ENCODE peak calls at places on chromosomes 11 and 22, in six cellular contexts. X is psoas muscle, L is tibial artery, Q is lung, F is Caco-2, C is heart left ventricle. G is an unnamed sample. For H3K4me1 and H3K27me3, the result is how much of the 10 kb centered on the place peaks cover.

GRCh38 chr22:47474895-47475294 is 712.4 kb downstream of the TBC1D22A start:
- DNase-seq in F (no peak), X (no peak), C (no peak), Q (no peak), L (no peak), G (no peak)

GRCh38 chr11:76783294-76783900 is at the start of gene TSKU:
- DNase-seq in L (no peak), X (no peak), Q (no peak), C (no peak), F (no peak), G (no peak)

GRCh38 chr11:86069408-86070086 is 663 bp upstream of the PICALM start:
- DNase-seq in X (no peak), C (peak), L (no peak), F (peak), Q (peak), G (peak)

GRCh38 chr11:59221438-59221837 is 8.7 kb upstream of the MPEG1 start:
- DNase-seq in Q (no peak), F (no peak), L (no peak), X (no peak), C (no peak), G (peak)

GRCh38 chr11:30392221-30392784 is 69.4 kb downstream of the ARL14EP start:
- DNase-seq in Q (no peak), F (no peak), C (peak), X (no peak), L (no peak), G (no peak)

GRCh38 chr22:33919591-33920501 is at the start of gene LARGE1:
- DNase-seq in Q (peak), F (peak), X (peak), C (peak), L (peak), G (peak)

GRCh38 chr11:75028321-75029097 is 39.8 kb downstream of the NEU3 start:
- DNase-seq in F (no peak), C (no peak), L (no peak), Q (peak), X (no peak), G (no peak)

GRCh38 chr11:8045839-8046238 is 35.2 kb upstream of the TUB start:
- DNase-seq in F (no peak), Q (peak), C (no peak), L (no peak), X (no peak), G (no peak)

GRCh38 chr11:80165763-80166162 is 724.9 kb upstream of the TENM4 start:
- DNase-seq in X (no peak), L (no peak), F (no peak), C (no peak), Q (no peak), G (peak)

GRCh38 chr11:128341280-128341679 is 246.1 kb downstream of the ETS1 start:
- DNase-seq in Q (no peak), C (peak), L (no peak), F (no peak), X (no peak), G (no peak)

GRCh38 chr11:13008625-13009475 is at the start of gene RASSF10:
- DNase-seq in X (peak), C (peak), L (no peak), F (peak), Q (peak), G (peak)

GRCh38 chr11:44351898-44352498 is 42.1 kb upstream of the ALX4 start:
- DNase-seq in L (no peak), X (no peak), F (no peak), Q (no peak), C (no peak), G (no peak)

GRCh38 chr11:122717264-122717867 is 61.8 kb downstream of the UBASH3B start:
- DNase-seq in Q (no peak), X (no peak), L (no peak), F (no peak), C (no peak), G (no peak)

GRCh38 chr11:45651841-45652745 is 13.3 kb downstream of the CHST1 start:
- DNase-seq in F (no peak), X (no peak), Q (no peak), C (no peak), L (no peak), G (no peak)

GRCh38 chr11:34655335-34656008 is 34.6 kb downstream of the EHF start:
- DNase-seq in C (no peak), F (no peak), X (no peak), Q (no peak), L (no peak), G (peak)

GRCh38 chr22:26835929-26836528 is 178.6 kb downstream of the MIAT start:
- DNase-seq in L (no peak), X (no peak), F (peak), C (no peak), Q (peak), G (peak)

GRCh38 chr11:64713031-64713780 is 9.8 kb downstream of the NRXN2 start:
- DNase-seq in Q (no peak), X (no peak), L (no peak), F (peak), C (no peak), G (no peak)

GRCh38 chr11:76453248-76453647 is 8.4 kb downstream of the EMSY start:
- DNase-seq in X (no peak), Q (no peak), F (peak), C (no peak), L (no peak), G (no peak)

GRCh38 chr11:3380706-3381570 is 2.0 kb upstream of the ZNF195 start:
- DNase-seq in X (no peak), F (no peak), Q (no peak), C (no peak), L (no peak), G (no peak)

GRCh38 chr11:77086521-77087472 is 15.8 kb upstream of the OMP start:
- DNase-seq in F (no peak), X (peak), L (peak), Q (no peak), C (no peak), G (no peak)

GRCh38 chr11:122645847-122646246 is 9.7 kb upstream of the UBASH3B start:
- DNase-seq in C (no peak), L (no peak), F (no peak), X (no peak), Q (no peak), G (no peak)

GRCh38 chr11:1559103-1559951 is 12.7 kb downstream of the DUSP8 start:
- DNase-seq in Q (peak), L (peak), F (no peak), X (peak), C (peak), G (peak)

GRCh38 chr11:134615041-134615615 is 203.1 kb upstream of the B3GAT1 start:
- DNase-seq in X (no peak), L (peak), F (no peak), Q (no peak), C (no peak), G (no peak)

GRCh38 chr11:116540645-116541044 is 232.1 kb downstream of the BUD13 start:
- DNase-seq in C (no peak), X (no peak), L (peak), F (no peak), Q (no peak), G (no peak)

GRCh38 chr11:77075425-77075905 is 8.7 kb downstream of the CAPN5 start:
- DNase-seq in F (peak), X (peak), C (no peak), Q (no peak), L (no peak), G (no peak)

GRCh38 chr22:24894998-24895397 is 51.5 kb downstream of the LHFPL7 start:
- DNase-seq in F (no peak), L (peak), Q (peak), C (peak), X (peak), G (no peak)

GRCh38 chr22:48755332-48755949 is 1072.2 kb downstream of the BRD1 start:
- DNase-seq in L (no peak), X (no peak), F (no peak), C (peak), Q (peak), G (no peak)

GRCh38 chr11:47453365-47453764 is 4.4 kb upstream of the RAPSN start:
- DNase-seq in C (no peak), X (peak), F (no peak), Q (no peak), L (no peak), G (no peak)

GRCh38 chr22:25853078-25853477 is 111.1 kb downstream of the MYO18B start:
- DNase-seq in C (no peak), L (no peak), Q (no peak), X (no peak), F (no peak), G (peak)

GRCh38 chr11:135075740-135076139 is 663.7 kb upstream of the B3GAT1 start:
- DNase-seq in L (peak), X (peak), F (peak), C (peak), Q (no peak), G (no peak)

GRCh38 chr11:88103337-88104206 is 71.7 kb downstream of the RAB38 start:
- DNase-seq in X (no peak), L (no peak), C (peak), Q (peak), F (peak), G (peak)

GRCh38 chr11:17693531-17693930 is 25.8 kb upstream of the MYOD1 start:
- DNase-seq in X (no peak), F (no peak), Q (no peak), L (no peak), C (no peak), G (no peak)

GRCh38 chr11:111911563-111912401 is at the start of gene CRYAB:
- DNase-seq in L (peak), X (peak), Q (peak), C (peak), F (no peak), G (peak)

GRCh38 chr11:130399196-130399595 is 29.2 kb downstream of the ADAMTS8 start:
- DNase-seq in Q (no peak), X (no peak), C (no peak), F (no peak), L (no peak), G (no peak)

GRCh38 chr22:20043997-20044342 is 23.1 kb downstream of the TANGO2 start:
- DNase-seq in C (no peak), X (no peak), F (no peak), Q (no peak), L (no peak), G (no peak)

GRCh38 chr11:67279589-67280340 is 9.3 kb upstream of the ANKRD13D start:
- DNase-seq in C (no peak), F (no peak), Q (no peak), X (peak), L (peak), G (no peak)
- H3K4me1 ChIP-seq in C (half or more), F (under half), Q (under half), X (under half), L (under half), G (under half)

GRCh38 chr11:133531971-133532651 is at the start of gene OPCML:
- DNase-seq in C (no peak), L (no peak), Q (no peak), F (no peak), X (no peak), G (no peak)
- H3K27me3 ChIP-seq in C (half or more), L (under half), Q (under half), F (under half), X (half or more), G (under half)

GRCh38 chr11:118956847-118957469 is 860 bp downstream of the UPK2 start:
- DNase-seq in X (no peak), C (no peak), Q (no peak), L (no peak), F (no peak), G (no peak)
- TF ChIP-seq CTCF in X (no peak), C (no peak), Q (no peak), L (no peak), F (no peak), G (no peak)

GRCh38 chr22:42170946-42171345 is 40.3 kb upstream of the CYP2D6 start:
- DNase-seq in L (no peak), Q (no peak), C (no peak), X (no peak), F (no peak), G (peak)
- H3K4me1 ChIP-seq in L (under half), Q (under half), C (under half), X (under half), F (under half), G (under half)

GRCh38 chr22:39543095-39543494 is 10.5 kb upstream of the RPS19BP1 start:
- DNase-seq in X (no peak), L (no peak), F (peak), C (no peak), Q (no peak), G (no peak)

GRCh38 chr22:39547587-39547947 is 15.0 kb upstream of the RPS19BP1 start:
- DNase-seq in Q (no peak), C (no peak), L (no peak), X (no peak), F (no peak), G (no peak)

GRCh38 chr22:39546064-39546365 is 13.5 kb upstream of the RPS19BP1 start:
- DNase-seq in X (no peak), Q (no peak), C (no peak), F (no peak), L (no peak), G (no peak)

GRCh38 chr22:39545310-39546063 is 12.9 kb upstream of the RPS19BP1 start:
- DNase-seq in C (no peak), X (peak), L (no peak), F (peak), Q (no peak), G (no peak)

GRCh38 chr22:39546889-39547586 is 14.5 kb upstream of the RPS19BP1 start:
- DNase-seq in X (peak), Q (no peak), L (no peak), C (no peak), F (no peak), G (no peak)
- H3K27me3 ChIP-seq in X (half or more), Q (under half), L (half or more), C (under half), F (under half), G (under half)

G was measured in foreskin keratinocyte.